ENCODE peak calls at places on chromosomes 5 and 9, in eight cellular contexts. B is GM12865; L is ovary; P is left ventricle myocardium inferior; U is psoas muscle; E is fibroblast of pulmonary artery; W is AG04449; K is activated CD8-positive, alpha-beta T cell treated with anti-CD3 and anti-CD28 coated beads for 36 hours. D is an unnamed sample.

GRCh38 chr9:79041266-79041665 is 530.5 kb upstream of the TLE4 start:
- DNase-seq in W (no peak), K (no peak), L (no peak), E (no peak), B (no peak), U (no peak), P (no peak), D (no peak)

GRCh38 chr5:10331341-10331796 is 22.1 kb upstream of the MARCHF6 start:
- DNase-seq in W (peak), P (peak), U (peak), B (no peak), K (no peak), E (peak), L (peak), D (no peak)

GRCh38 chr5:55027589-55027988 is 3.5 kb downstream of the GZMK start:
- DNase-seq in E (no peak), U (no peak), L (no peak), K (peak), P (no peak), W (no peak), B (peak), D (no peak)

GRCh38 chr5:116378007-116378831 is 196.4 kb downstream of the SEMA6A start:
- DNase-seq in W (no peak), P (no peak), E (no peak), L (peak), U (no peak), B (no peak), K (no peak), D (no peak)

GRCh38 chr9:117919594-117919993 is 215.4 kb downstream of the TLR4 start:
- DNase-seq in E (no peak), P (no peak), B (no peak), U (no peak), L (no peak), K (no peak), W (no peak), D (no peak)

GRCh38 chr5:62594364-62594984 is 15.9 kb downstream of the LRRC70 start:
- DNase-seq in B (no peak), P (no peak), W (no peak), L (no peak), K (no peak), U (no peak), E (no peak), D (no peak)

GRCh38 chr5:73906277-73906676 is 280.3 kb downstream of the ARHGEF28 start:
- DNase-seq in B (no peak), W (no peak), K (no peak), U (no peak), P (no peak), E (no peak), L (no peak), D (no peak)

GRCh38 chr5:155886311-155887031 is 440.5 kb upstream of the SGCD start:
- DNase-seq in P (no peak), K (no peak), B (no peak), W (no peak), U (no peak), L (no peak), E (no peak), D (no peak)

GRCh38 chr5:150069619-150070276 is 16.6 kb downstream of the CSF1R start:
- DNase-seq in U (no peak), K (no peak), L (no peak), W (no peak), P (no peak), B (no peak), E (no peak), D (no peak)

GRCh38 chr5:94847019-94847418 is 228.6 kb downstream of the SLF1 start:
- DNase-seq in W (no peak), B (no peak), P (no peak), K (peak), U (no peak), L (no peak), E (no peak), D (no peak)

GRCh38 chr5:139272471-139273321 is 20.8 kb upstream of the MATR3 start:
- DNase-seq in K (peak), B (peak), E (peak), P (no peak), U (no peak), W (no peak), L (no peak), D (no peak)

GRCh38 chr5:68821056-68821455 is 272.8 kb upstream of the SLC30A5 start:
- DNase-seq in E (no peak), W (no peak), U (no peak), L (no peak), B (no peak), P (no peak), K (no peak), D (no peak)

GRCh38 chr5:1014781-1015221 is 6.2 kb downstream of the NKD2 start:
- DNase-seq in P (peak), B (no peak), W (no peak), U (peak), L (no peak), K (no peak), E (no peak), D (no peak)

GRCh38 chr9:85600675-85601263 is 141.0 kb downstream of the AGTPBP1 start:
- DNase-seq in L (no peak), W (no peak), U (no peak), P (peak), K (peak), B (no peak), E (no peak), D (no peak)

GRCh38 chr9:79580065-79580464 is 8.3 kb downstream of the TLE4 start:
- DNase-seq in W (no peak), U (no peak), L (no peak), E (no peak), B (no peak), K (no peak), P (no peak), D (no peak)

GRCh38 chr9:118318770-118319443 is 614.7 kb downstream of the TLR4 start:
- DNase-seq in P (no peak), E (no peak), B (no peak), K (no peak), L (no peak), U (peak), W (no peak), D (no peak)

GRCh38 chr5:157143127-157143959 is 678 bp upstream of the MED7 start:
- DNase-seq in E (peak), U (peak), L (peak), B (peak), W (no peak), P (peak), K (peak), D (peak)

GRCh38 chr5:15008476-15008875 is 136.9 kb upstream of the ANKH start:
- DNase-seq in E (peak), W (peak), K (no peak), U (peak), P (peak), B (no peak), L (peak), D (no peak)

GRCh38 chr5:176418251-176418650 is 1.9 kb upstream of the CLTB start:
- DNase-seq in B (no peak), U (no peak), W (no peak), K (no peak), L (no peak), E (no peak), P (no peak), D (no peak)

GRCh38 chr5:143401846-143402463 is 1.5 kb downstream of the NR3C1 start:
- DNase-seq in L (no peak), P (no peak), U (no peak), K (peak), B (peak), W (no peak), E (no peak), D (no peak)

GRCh38 chr5:6502421-6502820 is 53.8 kb downstream of the UBE2QL1 start:
- DNase-seq in B (no peak), U (no peak), E (no peak), P (no peak), L (no peak), K (no peak), W (no peak), D (no peak)

GRCh38 chr5:13640270-13640669 is 304.2 kb downstream of the DNAH5 start:
- DNase-seq in U (no peak), B (no peak), P (no peak), L (no peak), W (no peak), K (no peak), E (no peak), D (no peak)

GRCh38 chr9:117278020-117278419 is 136.8 kb downstream of the ASTN2 start:
- DNase-seq in P (no peak), L (no peak), W (no peak), E (no peak), U (no peak), B (no peak), K (no peak), D (no peak)

GRCh38 chr9:127884427-127884911 is 7.0 kb upstream of the AK1 start:
- DNase-seq in W (no peak), E (no peak), B (no peak), P (peak), L (peak), K (no peak), U (peak), D (no peak)

GRCh38 chr5:137376127-137376526 is 123.0 kb downstream of the SPOCK1 start:
- DNase-seq in P (peak), B (no peak), L (no peak), W (no peak), E (no peak), U (no peak), K (no peak), D (no peak)

GRCh38 chr5:149853019-149853648 is 91.5 kb downstream of the PDE6A start:
- DNase-seq in B (peak), L (peak), W (peak), U (peak), P (peak), K (peak), E (peak), D (peak)

GRCh38 chr9:134443169-134444039 is 117.1 kb downstream of the RXRA start:
- DNase-seq in U (peak), B (peak), E (peak), P (peak), L (peak), W (peak), K (peak), D (peak)

GRCh38 chr5:122485226-122485625 is 173.2 kb downstream of the SNCAIP start:
- DNase-seq in W (no peak), U (no peak), E (no peak), L (no peak), K (no peak), P (no peak), B (no peak), D (no peak)

GRCh38 chr5:122492675-122493074 is 180.6 kb downstream of the SNCAIP start:
- DNase-seq in E (peak), L (no peak), U (no peak), K (no peak), W (no peak), P (no peak), B (peak), D (no peak)

GRCh38 chr5:122493091-122493775 is 181.2 kb downstream of the SNCAIP start:
- DNase-seq in E (no peak), L (no peak), W (no peak), K (no peak), P (peak), B (no peak), U (no peak), D (no peak)

GRCh38 chr5:122493776-122494518 is 181.9 kb downstream of the SNCAIP start:
- DNase-seq in B (no peak), W (no peak), L (no peak), U (no peak), E (no peak), P (no peak), K (no peak), D (no peak)

GRCh38 chr5:122490718-122491117 is 178.7 kb downstream of the SNCAIP start:
- DNase-seq in B (no peak), P (no peak), U (no peak), L (no peak), K (no peak), W (no peak), E (no peak), D (no peak)
- TF ChIP-seq CTCF in B (no peak), P (no peak), U (no peak), L (no peak), K (no peak), W (no peak), E (no peak), D (no peak)

GRCh38 chr5:60014331-60014730 is 120.8 kb upstream of the PDE4D start:
- DNase-seq in K (no peak), B (no peak), U (no peak), W (no peak), L (no peak), E (no peak), P (no peak), D (no peak)

GRCh38 chr5:60007724-60008123 is 114.2 kb upstream of the PDE4D start:
- DNase-seq in B (no peak), P (no peak), K (no peak), L (no peak), U (no peak), W (no peak), E (no peak), D (no peak)

DNA sequence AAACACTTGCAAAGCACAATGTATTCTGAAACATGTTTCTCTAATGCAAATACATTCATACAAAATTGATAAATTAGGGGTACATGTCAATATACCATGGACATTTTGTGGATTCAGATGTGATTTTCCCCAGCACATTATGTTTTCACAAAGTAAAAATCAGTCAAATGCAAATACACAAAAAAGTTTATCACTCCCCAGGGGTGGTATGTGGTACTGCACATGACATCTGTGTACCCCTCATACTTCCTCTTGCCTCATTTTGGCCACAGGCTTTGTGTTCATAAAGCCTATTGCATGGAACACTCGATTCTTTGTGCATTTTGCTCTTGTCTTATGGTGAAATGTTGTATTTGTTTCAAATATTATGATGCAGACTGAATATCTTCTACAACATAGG is 116.8 kb upstream of the PDE4D start:
- DNase-seq in L (no peak), P (no peak), E (no peak), W (no peak), U (no peak), K (no peak), B (peak), D (no peak)
- TF ChIP-seq CTCF in L (no peak), P (no peak), E (peak), W (no peak), U (no peak), K (no peak), B (peak), D (no peak)

GRCh38 chr5:135830384-135831275 is 3.8 kb upstream of the SLC25A48 start:
- DNase-seq in P (no peak), W (no peak), L (no peak), K (no peak), E (no peak), B (no peak), U (no peak), D (no peak)
- TF ChIP-seq CTCF in P (no peak), W (no peak), L (no peak), K (no peak), E (no peak), B (no peak), U (no peak), D (no peak)

GRCh38 chr9:103789686-103790085 is 304.4 kb upstream of the SMC2 start:
- DNase-seq in P (no peak), U (no peak), E (peak), B (peak), K (no peak), L (no peak), W (no peak), D (no peak)
- TF ChIP-seq CTCF in P (peak), U (peak), E (peak), B (peak), K (peak), L (no peak), W (peak), D (no peak)

GRCh38 chr5:172450861-172451695 is 3.2 kb downstream of the SH3PXD2B start:
- DNase-seq in K (peak), L (no peak), W (no peak), U (peak), B (peak), P (no peak), E (peak), D (no peak)

GRCh38 chr5:172453206-172453985 is 929 bp downstream of the SH3PXD2B start:
- DNase-seq in B (no peak), E (peak), K (no peak), P (no peak), L (peak), W (no peak), U (no peak), D (no peak)

GRCh38 chr5:172452398-172453205 is 1.7 kb downstream of the SH3PXD2B start:
- DNase-seq in P (no peak), U (no peak), E (peak), B (peak), W (no peak), L (no peak), K (no peak), D (no peak)

GRCh38 chr5:172450453-172450852 is 3.9 kb downstream of the SH3PXD2B start:
- DNase-seq in E (no peak), K (no peak), B (no peak), U (no peak), P (no peak), W (no peak), L (no peak), D (no peak)

DNA sequence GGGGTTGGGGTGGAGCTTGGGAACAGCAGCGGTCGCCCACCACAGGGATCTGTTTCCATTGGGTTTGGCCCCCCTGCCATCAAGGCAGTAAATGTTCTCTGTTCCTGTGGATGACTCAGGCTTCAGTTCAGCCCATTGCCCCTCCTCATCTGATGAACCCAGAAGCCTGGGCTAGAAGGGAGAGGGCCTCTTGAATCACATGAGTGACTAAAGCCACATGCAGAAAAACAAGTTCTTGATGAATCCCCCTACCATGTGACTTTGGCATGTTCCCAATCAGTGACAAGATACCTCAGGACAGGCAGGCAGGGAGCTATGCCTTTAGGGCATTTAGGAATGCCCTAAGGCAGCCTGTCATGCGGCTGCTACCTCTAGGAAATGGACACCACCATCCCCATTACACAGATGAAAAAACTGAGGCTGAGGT is 2.5 kb downstream of the SH3PXD2B start:
- DNase-seq in U (peak), L (no peak), W (peak), E (peak), P (no peak), B (no peak), K (no peak), D (no peak)
- TF ChIP-seq CTCF in U (no peak), L (no peak), W (no peak), E (no peak), P (no peak), B (no peak), K (no peak), D (no peak)

DNA sequence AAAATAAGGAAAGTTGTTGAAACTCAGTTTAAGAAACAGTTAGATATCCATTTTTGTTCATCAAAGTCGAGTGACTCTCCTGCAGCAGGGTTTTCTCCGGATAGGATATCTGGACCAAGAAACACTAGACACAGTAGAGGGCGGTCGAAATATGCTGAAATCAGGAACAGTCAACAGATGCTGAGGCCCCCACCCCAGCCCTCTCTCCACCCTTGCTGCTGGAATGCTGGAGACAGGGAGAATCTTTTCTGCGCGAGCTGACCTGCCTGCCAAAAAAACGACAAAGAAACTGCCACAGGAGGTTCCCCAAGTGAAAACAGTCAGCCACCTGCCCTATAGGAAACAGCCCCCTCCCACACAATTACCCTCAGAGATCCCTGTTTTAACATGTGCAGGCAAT is 4.3 kb upstream of the IL13 start:
- DNase-seq in L (no peak), P (no peak), U (no peak), W (no peak), K (no peak), B (no peak), E (peak), D (no peak)
- TF ChIP-seq CTCF in L (no peak), P (no peak), U (no peak), W (no peak), K (no peak), B (no peak), E (no peak), D (no peak)

GRCh38 chr5:124661317-124662141 is 84.9 kb downstream of the ZNF608 start:
- DNase-seq in E (peak), B (no peak), K (no peak), W (peak), P (no peak), L (peak), U (no peak), D (no peak)
- TF ChIP-seq CTCF in E (no peak), B (no peak), K (no peak), W (no peak), P (no peak), L (no peak), U (no peak), D (no peak)